ENCODE peak calls at places on chromosomes 7 and 10, in seven cellular contexts. One of them, this sample, is unnamed.

GRCh38 chr10:47369251-47369894 is 14.7 kb downstream of the ZNF488 start:
- DNase-seq in IMR-90: no peak
- DNase-seq in mesenchymal stem cell: no peak
- DNase-seq in GM23248: no peak
- DNase-seq in astrocyte: no peak
- DNase-seq in mammary epithelial cell: no peak
- DNase-seq in Karpas-422: no peak
- DNase-seq in this sample: peak; percentile 10

GRCh38 chr10:63388421-63389031 is 77.3 kb downstream of the JMJD1C start:
- DNase-seq in IMR-90: peak; percentile 6
- DNase-seq in mesenchymal stem cell: peak; percentile 45
- DNase-seq in GM23248: no peak
- DNase-seq in astrocyte: peak; percentile 56
- DNase-seq in mammary epithelial cell: peak; percentile 45
- DNase-seq in Karpas-422: no peak
- DNase-seq in this sample: no peak

GRCh38 chr10:20767028-20767427 is 130.1 kb downstream of the NEBL start:
- DNase-seq in IMR-90: peak; percentile 4
- DNase-seq in mesenchymal stem cell: peak; percentile 64
- DNase-seq in GM23248: peak; percentile 48
- DNase-seq in astrocyte: peak; percentile 74
- DNase-seq in mammary epithelial cell: peak; percentile 60
- DNase-seq in Karpas-422: no peak
- DNase-seq in this sample: no peak

GRCh38 chr7:27148031-27148775 is 629 bp upstream of the HOXA6 start:
- DNase-seq in IMR-90: no peak
- DNase-seq in mesenchymal stem cell: no peak
- DNase-seq in GM23248: peak; percentile 65
- DNase-seq in astrocyte: no peak
- DNase-seq in mammary epithelial cell: peak; percentile 67
- DNase-seq in Karpas-422: no peak
- DNase-seq in this sample: peak; percentile 65

GRCh38 chr7:2190531-2190930 is 42.2 kb downstream of the MAD1L1 start:
- DNase-seq in IMR-90: peak; percentile 76
- DNase-seq in mesenchymal stem cell: peak; percentile 51
- DNase-seq in GM23248: peak; percentile 60
- DNase-seq in astrocyte: peak; percentile 89
- DNase-seq in mammary epithelial cell: no peak
- DNase-seq in Karpas-422: no peak
- DNase-seq in this sample: no peak

GRCh38 chr7:149735181-149735602 is 38.2 kb downstream of the ZNF467 start:
- DNase-seq in IMR-90: no peak
- DNase-seq in mesenchymal stem cell: no peak
- DNase-seq in GM23248: no peak
- DNase-seq in astrocyte: no peak
- DNase-seq in mammary epithelial cell: no peak
- DNase-seq in Karpas-422: no peak
- DNase-seq in this sample: no peak

GRCh38 chr7:146123715-146124114 is 7.1 kb downstream of the CNTNAP2 start:
- DNase-seq in IMR-90: no peak
- DNase-seq in mesenchymal stem cell: no peak
- DNase-seq in GM23248: no peak
- DNase-seq in astrocyte: no peak
- DNase-seq in mammary epithelial cell: no peak
- DNase-seq in Karpas-422: no peak
- DNase-seq in this sample: no peak

GRCh38 chr10:14332895-14333294 is 2.2 kb upstream of the FRMD4A start:
- DNase-seq in IMR-90: no peak
- DNase-seq in mesenchymal stem cell: no peak
- DNase-seq in GM23248: no peak
- DNase-seq in astrocyte: no peak
- DNase-seq in mammary epithelial cell: no peak
- DNase-seq in Karpas-422: no peak
- DNase-seq in this sample: no peak

GRCh38 chr7:128739048-128739962 is at the start of gene CALU:
- DNase-seq in IMR-90: peak; percentile 97
- DNase-seq in mesenchymal stem cell: peak; percentile 98
- DNase-seq in GM23248: peak; percentile 99
- DNase-seq in astrocyte: peak; percentile 95
- DNase-seq in mammary epithelial cell: peak; percentile 92
- DNase-seq in Karpas-422: peak; percentile 97
- DNase-seq in this sample: peak; percentile 98

GRCh38 chr7:3194501-3195141 is 106.4 kb upstream of the SDK1 start:
- DNase-seq in IMR-90: peak; percentile 89
- DNase-seq in mesenchymal stem cell: peak; percentile 97
- DNase-seq in GM23248: no peak
- DNase-seq in astrocyte: peak; percentile 96
- DNase-seq in mammary epithelial cell: peak; percentile 57
- DNase-seq in Karpas-422: no peak
- DNase-seq in this sample: peak; percentile 90

GRCh38 chr10:86305521-86305920 is 61.1 kb downstream of the GRID1 start:
- DNase-seq in IMR-90: no peak
- DNase-seq in mesenchymal stem cell: no peak
- DNase-seq in GM23248: no peak
- DNase-seq in astrocyte: no peak
- DNase-seq in mammary epithelial cell: no peak
- DNase-seq in Karpas-422: no peak
- DNase-seq in this sample: peak; percentile 6

GRCh38 chr10:29386347-29386999 is 97.6 kb downstream of the LYZL1 start:
- DNase-seq in IMR-90: peak; percentile 33
- DNase-seq in mesenchymal stem cell: peak; percentile 45
- DNase-seq in GM23248: peak; percentile 58
- DNase-seq in astrocyte: peak; percentile 39
- DNase-seq in mammary epithelial cell: peak; percentile 11
- DNase-seq in Karpas-422: peak; percentile 61
- DNase-seq in this sample: peak; percentile 57

GRCh38 chr7:2242541-2243482 is 786 bp downstream of the NUDT1 start:
- DNase-seq in IMR-90: peak; percentile 20
- DNase-seq in mesenchymal stem cell: peak; percentile 50
- DNase-seq in GM23248: peak; percentile 69
- DNase-seq in astrocyte: no peak
- DNase-seq in mammary epithelial cell: peak; percentile 32
- DNase-seq in Karpas-422: peak; percentile 75
- DNase-seq in this sample: peak; percentile 83

GRCh38 chr10:13589316-13589715 is 2.6 kb downstream of the PRPF18 start:
- DNase-seq in IMR-90: no peak
- DNase-seq in mesenchymal stem cell: no peak
- DNase-seq in GM23248: peak; percentile 15
- DNase-seq in astrocyte: no peak
- DNase-seq in mammary epithelial cell: no peak
- DNase-seq in Karpas-422: no peak
- DNase-seq in this sample: no peak

GRCh38 chr10:101780187-101780817 is 2.9 kb downstream of the NPM3 start:
- DNase-seq in IMR-90: no peak
- DNase-seq in mesenchymal stem cell: no peak
- DNase-seq in GM23248: no peak
- DNase-seq in astrocyte: no peak
- DNase-seq in mammary epithelial cell: no peak
- DNase-seq in Karpas-422: no peak
- DNase-seq in this sample: no peak

GRCh38 chr10:17452060-17452894 is 2.1 kb downstream of the ST8SIA6 start:
- DNase-seq in IMR-90: no peak
- DNase-seq in mesenchymal stem cell: no peak
- DNase-seq in GM23248: no peak
- DNase-seq in astrocyte: no peak
- DNase-seq in mammary epithelial cell: no peak
- DNase-seq in Karpas-422: no peak
- DNase-seq in this sample: peak; percentile 67

GRCh38 chr10:17454181-17454800 is at the start of gene ST8SIA6:
- DNase-seq in IMR-90: peak; percentile 47
- DNase-seq in mesenchymal stem cell: peak; percentile 47
- DNase-seq in GM23248: peak; percentile 74
- DNase-seq in astrocyte: peak; percentile 37
- DNase-seq in mammary epithelial cell: peak; percentile 42
- DNase-seq in Karpas-422: no peak
- DNase-seq in this sample: peak; percentile 83

GRCh38 chr10:17453035-17453376 is 1.4 kb downstream of the ST8SIA6 start:
- DNase-seq in IMR-90: no peak
- DNase-seq in mesenchymal stem cell: no peak
- DNase-seq in GM23248: peak; percentile 3
- DNase-seq in astrocyte: no peak
- DNase-seq in mammary epithelial cell: no peak
- DNase-seq in Karpas-422: no peak
- DNase-seq in this sample: no peak

GRCh38 chr10:17454801-17455520 is 566 bp upstream of the ST8SIA6 start:
- DNase-seq in IMR-90: no peak
- DNase-seq in mesenchymal stem cell: no peak
- DNase-seq in GM23248: no peak
- DNase-seq in astrocyte: no peak
- DNase-seq in mammary epithelial cell: no peak
- DNase-seq in Karpas-422: no peak
- DNase-seq in this sample: no peak

DNA sequence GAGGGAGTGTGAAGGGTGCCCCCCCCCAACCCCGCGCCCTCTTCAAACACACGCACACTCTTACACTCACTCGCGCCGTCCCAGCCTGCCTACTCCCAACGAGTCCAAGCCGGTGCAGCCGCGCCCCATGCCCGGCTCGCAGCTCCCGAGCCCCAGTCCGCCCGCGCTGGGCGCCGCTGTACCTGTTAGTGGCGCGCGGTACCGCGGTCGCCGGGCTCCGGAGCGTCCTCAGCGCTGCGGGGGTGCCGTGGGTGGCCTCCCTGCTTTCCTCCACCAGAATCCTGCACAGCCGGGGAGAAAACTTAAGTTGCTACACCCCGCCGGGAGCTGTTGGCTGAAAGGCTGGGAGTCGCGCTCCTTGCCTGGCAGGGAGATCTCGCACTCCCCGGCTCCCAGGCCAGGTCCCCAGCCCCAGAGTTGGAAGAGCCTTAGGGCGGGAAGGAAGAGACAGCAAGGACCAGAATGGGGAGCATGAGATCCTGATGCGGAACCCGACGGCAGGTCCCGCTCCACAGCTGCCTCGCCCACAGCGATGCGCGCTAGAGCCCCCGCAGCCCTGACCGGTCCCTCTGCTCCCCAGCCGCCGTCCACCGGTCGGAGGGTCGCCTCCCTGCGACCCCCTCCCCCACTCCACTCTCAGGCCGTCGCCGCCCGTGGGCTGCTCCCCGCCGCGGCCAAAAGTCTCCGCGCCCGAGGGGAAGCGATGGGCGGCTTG is 861 bp downstream of the ST8SIA6 start:
- DNase-seq in IMR-90: no peak
- DNase-seq in mesenchymal stem cell: peak; percentile 21
- DNase-seq in GM23248: peak; percentile 54
- DNase-seq in astrocyte: peak; percentile 31
- DNase-seq in mammary epithelial cell: peak; percentile 57
- DNase-seq in Karpas-422: no peak
- DNase-seq in this sample: peak; percentile 90
- H3K9ac ChIP-seq in IMR-90: no peak overlapping the region
- H3K9ac ChIP-seq in mesenchymal stem cell: no peak overlapping the region
- H3K9ac ChIP-seq in GM23248: no peak overlapping the region
- H3K9ac ChIP-seq in astrocyte: peak overlapping the region; percentile 57
- H3K9ac ChIP-seq in mammary epithelial cell: no peak overlapping the region
- H3K9ac ChIP-seq in Karpas-422: no peak overlapping the region
- H3K9ac ChIP-seq in this sample: peak overlapping the region; percentile 32

DNA sequence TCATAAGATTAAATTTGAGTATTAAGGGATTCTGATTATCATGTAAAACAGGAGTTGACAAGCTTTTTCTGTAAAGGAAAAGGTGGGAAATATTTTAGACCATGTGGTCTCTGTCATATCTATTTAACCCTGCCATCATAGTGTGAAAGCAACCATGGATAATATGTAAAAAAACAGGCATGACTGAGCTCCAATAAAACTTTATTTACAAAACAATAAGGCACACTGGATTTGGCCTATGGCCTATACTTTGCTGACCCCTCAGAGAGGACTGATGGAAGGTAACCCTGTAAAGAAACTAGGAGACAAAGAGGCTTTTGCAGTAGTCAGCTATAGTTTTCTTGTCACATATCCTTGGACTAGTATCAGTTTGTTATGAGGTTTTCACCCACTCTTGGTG is 130.5 kb upstream of the CDK13 start:
- DNase-seq in IMR-90: no peak
- DNase-seq in mesenchymal stem cell: no peak
- DNase-seq in GM23248: no peak
- DNase-seq in astrocyte: no peak
- DNase-seq in mammary epithelial cell: no peak
- DNase-seq in Karpas-422: no peak
- DNase-seq in this sample: no peak
- H3K9ac ChIP-seq in IMR-90: no peak overlapping the region
- H3K9ac ChIP-seq in mesenchymal stem cell: no peak overlapping the region
- H3K9ac ChIP-seq in GM23248: no peak overlapping the region
- H3K9ac ChIP-seq in astrocyte: no peak overlapping the region
- H3K9ac ChIP-seq in mammary epithelial cell: no peak overlapping the region
- H3K9ac ChIP-seq in Karpas-422: no peak overlapping the region
- H3K9ac ChIP-seq in this sample: no peak overlapping the region

GRCh38 chr7:101885597-101885955 is 68.2 kb downstream of the CUX1 start:
- DNase-seq in IMR-90: no peak
- DNase-seq in mesenchymal stem cell: no peak
- DNase-seq in GM23248: no peak
- DNase-seq in astrocyte: no peak
- DNase-seq in mammary epithelial cell: no peak
- DNase-seq in Karpas-422: peak; percentile 71
- DNase-seq in this sample: no peak
- H3K9ac ChIP-seq in IMR-90: no peak overlapping the region
- H3K9ac ChIP-seq in mesenchymal stem cell: no peak overlapping the region
- H3K9ac ChIP-seq in GM23248: no peak overlapping the region
- H3K9ac ChIP-seq in astrocyte: no peak overlapping the region
- H3K9ac ChIP-seq in mammary epithelial cell: no peak overlapping the region
- H3K9ac ChIP-seq in Karpas-422: peak overlapping the region; percentile 72
- H3K9ac ChIP-seq in this sample: no peak overlapping the region

GRCh38 chr7:121084256-121084655 is 95.7 kb downstream of the CPED1 start:
- DNase-seq in IMR-90: peak; percentile 44
- DNase-seq in mesenchymal stem cell: peak; percentile 30
- DNase-seq in GM23248: peak; percentile 48
- DNase-seq in astrocyte: peak; percentile 22
- DNase-seq in mammary epithelial cell: no peak
- DNase-seq in Karpas-422: no peak
- DNase-seq in this sample: no peak

GRCh38 chr7:121082400-121083101 is 94.0 kb downstream of the CPED1 start:
- DNase-seq in IMR-90: no peak
- DNase-seq in mesenchymal stem cell: no peak
- DNase-seq in GM23248: no peak
- DNase-seq in astrocyte: no peak
- DNase-seq in mammary epithelial cell: no peak
- DNase-seq in Karpas-422: no peak
- DNase-seq in this sample: no peak

GRCh38 chr7:121084748-121085336 is 96.3 kb downstream of the CPED1 start:
- DNase-seq in IMR-90: peak; percentile 96
- DNase-seq in mesenchymal stem cell: peak; percentile 83
- DNase-seq in GM23248: peak; percentile 91
- DNase-seq in astrocyte: peak; percentile 95
- DNase-seq in mammary epithelial cell: peak; percentile 69
- DNase-seq in Karpas-422: no peak
- DNase-seq in this sample: no peak

GRCh38 chr7:121083138-121083789 is 94.8 kb downstream of the CPED1 start:
- DNase-seq in IMR-90: peak; percentile 84
- DNase-seq in mesenchymal stem cell: peak; percentile 77
- DNase-seq in GM23248: peak; percentile 87
- DNase-seq in astrocyte: peak; percentile 75
- DNase-seq in mammary epithelial cell: peak; percentile 66
- DNase-seq in Karpas-422: no peak
- DNase-seq in this sample: no peak

DNA sequence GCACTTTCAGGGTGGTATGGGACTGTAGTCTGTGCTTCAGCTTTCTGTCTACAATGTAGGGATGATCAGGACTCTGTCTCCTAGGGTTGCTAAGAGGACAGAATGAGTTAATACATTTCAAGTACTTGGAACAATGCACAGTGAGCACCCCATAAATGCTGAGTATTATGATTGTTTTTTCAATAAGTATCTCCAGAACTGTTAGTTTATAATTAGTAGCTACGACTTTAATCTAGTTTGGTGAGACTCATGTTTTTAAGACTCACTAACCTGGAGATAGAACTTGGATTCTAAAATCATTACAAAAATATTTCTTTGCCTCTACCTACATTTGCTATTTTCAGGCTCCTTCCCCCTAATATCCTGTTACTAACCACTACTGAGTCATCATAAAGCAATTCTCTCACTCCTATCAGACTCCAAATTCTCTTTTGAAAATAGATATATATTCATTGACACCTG is 95.3 kb downstream of the CPED1 start:
- DNase-seq in IMR-90: peak; percentile 51
- DNase-seq in mesenchymal stem cell: peak; percentile 32
- DNase-seq in GM23248: peak; percentile 57
- DNase-seq in astrocyte: peak; percentile 49
- DNase-seq in mammary epithelial cell: peak; percentile 43
- DNase-seq in Karpas-422: no peak
- DNase-seq in this sample: no peak
- H3K9ac ChIP-seq in IMR-90: peak overlapping the region; percentile 7
- H3K9ac ChIP-seq in mesenchymal stem cell: peak overlapping the region; percentile 74
- H3K9ac ChIP-seq in GM23248: no peak overlapping the region
- H3K9ac ChIP-seq in astrocyte: peak overlapping the region; percentile 64
- H3K9ac ChIP-seq in mammary epithelial cell: no peak overlapping the region
- H3K9ac ChIP-seq in Karpas-422: no peak overlapping the region
- H3K9ac ChIP-seq in this sample: no peak overlapping the region

This sample was measured in endodermal cell.